ENCODE peak calls at places on chromosomes 12 and 14, in five cellular contexts. X, Q, V, Y and P are unnamed samples.
A peak's percentile ranks its signal among the peaks of the same experiment; 100 is the strongest.

GRCh38 chr12:26034371-26035142 is 76.1 kb downstream of the RASSF8 start:
- DNase-seq in Q (no peak), X (no peak), Y (no peak), V (no peak), P (no peak)

GRCh38 chr12:54658306-54659264 is 10.4 kb upstream of the DCD start:
- DNase-seq in X (peak; percentile 37), Y (peak; percentile 62), V (peak; percentile 30), Q (peak; percentile 46), P (peak; percentile 72)

GRCh38 chr12:58919271-58920101 is 818 bp downstream of the LRIG3 start:
- DNase-seq in Y (peak; percentile 41), V (peak; percentile 27), X (peak; percentile 61), Q (peak; percentile 19), P (no peak)

GRCh38 chr12:66620026-66620425 is 58.9 kb downstream of the GRIP1 start:
- DNase-seq in Y (no peak), Q (no peak), X (no peak), V (no peak), P (no peak)

GRCh38 chr12:89883630-89884364 is 175.2 kb upstream of the ATP2B1 start:
- DNase-seq in X (no peak), Q (no peak), V (no peak), Y (no peak), P (no peak)

GRCh38 chr12:124607681-124608425 is 40.4 kb upstream of the NCOR2 start:
- DNase-seq in V (no peak), X (no peak), Y (no peak), Q (no peak), P (no peak)

GRCh38 chr14:93061380-93062012 is 54.2 kb downstream of the ITPK1 start:
- DNase-seq in Q (no peak), V (no peak), X (no peak), Y (no peak), P (no peak)

GRCh38 chr12:114580306-114580705 is 103.7 kb downstream of the TBX3 start:
- DNase-seq in Q (no peak), X (no peak), Y (no peak), V (no peak), P (no peak)

GRCh38 chr14:81765654-81766275 is 232.1 kb upstream of the SEL1L start:
- DNase-seq in X (no peak), Y (no peak), V (no peak), Q (no peak), P (no peak)

GRCh38 chr14:63286071-63286470 is 32.7 kb downstream of the GPHB5 start:
- DNase-seq in X (no peak), V (no peak), Q (no peak), Y (no peak), P (no peak)

GRCh38 chr12:54723653-54724256 is 75.6 kb upstream of the DCD start:
- DNase-seq in Q (no peak), X (no peak), V (no peak), Y (peak; percentile 28), P (no peak)

GRCh38 chr12:53703746-53704145 is 23.5 kb downstream of the CALCOCO1 start:
- DNase-seq in Y (no peak), X (no peak), Q (no peak), V (no peak), P (no peak)

GRCh38 chr12:108173160-108173559 is 44.1 kb downstream of the WSCD2 start:
- DNase-seq in Y (no peak), X (peak; percentile 75), Q (no peak), V (no peak), P (no peak)

GRCh38 chr12:119115296-119115905 is 63.3 kb upstream of the HSPB8 start:
- DNase-seq in V (peak; percentile 38), Y (peak; percentile 50), Q (no peak), X (peak; percentile 25), P (no peak)

GRCh38 chr12:4900327-4900726 is 9.4 kb upstream of the KCNA1 start:
- DNase-seq in Q (no peak), V (no peak), X (no peak), Y (peak; percentile 7), P (no peak)

GRCh38 chr12:114293571-114294302 is 112.2 kb downstream of the TBX5 start:
- DNase-seq in Y (no peak), Q (no peak), V (no peak), X (no peak), P (no peak)

GRCh38 chr14:50599700-50600444 is 39.9 kb downstream of the ATL1 start:
- DNase-seq in V (peak; percentile 36), X (no peak), Y (peak; percentile 62), Q (no peak), P (no peak)

GRCh38 chr14:35261774-35262173 is 30.4 kb upstream of the PSMA6 start:
- DNase-seq in X (no peak), Y (peak; percentile 10), Q (no peak), V (no peak), P (no peak)

GRCh38 chr14:48398675-48399282 is 723.4 kb upstream of the MDGA2 start:
- DNase-seq in V (peak; percentile 16), Y (peak; percentile 51), X (no peak), Q (no peak), P (no peak)

DNA sequence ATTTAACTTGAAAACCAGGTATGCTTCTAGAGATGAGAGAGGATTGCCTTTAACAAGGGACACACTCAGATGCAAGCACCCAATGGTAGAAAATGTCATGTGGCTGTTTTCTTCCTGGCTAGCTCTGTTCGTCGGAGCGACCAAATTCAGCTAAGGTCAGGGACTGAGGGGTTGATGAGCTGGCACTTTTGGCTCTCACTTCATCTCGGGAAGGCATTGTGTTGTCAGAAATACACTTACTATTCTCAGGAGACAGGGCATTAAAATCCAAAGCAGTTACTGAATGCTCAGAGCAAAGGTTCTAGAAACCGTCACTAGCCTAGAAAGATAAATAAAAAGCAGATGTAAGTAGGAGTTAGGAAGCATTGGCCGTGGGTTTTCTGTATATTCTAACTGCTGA is 275.7 kb upstream of the SSTR1 start:
- DNase-seq in Y (no peak), Q (no peak), X (no peak), V (no peak), P (no peak)
- H3K27ac ChIP-seq in Y (no peak overlapping the region), Q (no peak overlapping the region), X (no peak overlapping the region), V (no peak overlapping the region), P (no peak overlapping the region)

GRCh38 chr12:93870020-93870795 is 193.0 kb downstream of the CRADD start:
- DNase-seq in V (no peak), Y (no peak), Q (no peak), X (no peak), P (no peak)

GRCh38 chr12:93865751-93866150 is 188.6 kb downstream of the CRADD start:
- DNase-seq in Q (no peak), Y (no peak), X (no peak), V (no peak), P (no peak)

GRCh38 chr12:93873561-93873960 is 196.4 kb downstream of the CRADD start:
- DNase-seq in X (no peak), V (no peak), Y (no peak), Q (no peak), P (no peak)

DNA sequence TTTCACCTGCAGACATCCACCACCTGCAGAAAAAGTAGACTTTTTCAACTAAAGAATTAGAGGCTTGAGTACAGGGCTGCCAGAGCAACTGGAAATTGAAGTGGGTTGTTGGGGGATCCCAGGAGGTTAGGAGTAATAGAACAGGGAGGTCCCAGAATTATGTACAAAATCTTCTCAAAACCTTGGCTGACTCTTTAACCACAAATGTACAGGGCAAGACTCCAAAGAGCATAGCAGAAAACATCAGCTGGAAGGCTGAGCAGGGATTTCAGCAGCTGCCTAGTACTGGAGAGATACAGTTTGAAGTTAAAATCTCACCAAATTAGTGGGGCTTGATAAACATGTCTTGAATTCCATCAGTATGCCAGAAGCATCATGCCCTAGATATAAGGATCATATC is 191.6 kb downstream of the CRADD start:
- DNase-seq in X (no peak), Q (no peak), V (no peak), Y (no peak), P (no peak)
- H3K9me3 ChIP-seq in X (no peaks in the 10 kb centered on the region), Q (no peaks in the 10 kb centered on the region), V (peaks cover 32% of the 10 kb centered on the region), Y (peaks cover 70% of the 10 kb centered on the region), P (peaks cover 22% of the 10 kb centered on the region)

DNA sequence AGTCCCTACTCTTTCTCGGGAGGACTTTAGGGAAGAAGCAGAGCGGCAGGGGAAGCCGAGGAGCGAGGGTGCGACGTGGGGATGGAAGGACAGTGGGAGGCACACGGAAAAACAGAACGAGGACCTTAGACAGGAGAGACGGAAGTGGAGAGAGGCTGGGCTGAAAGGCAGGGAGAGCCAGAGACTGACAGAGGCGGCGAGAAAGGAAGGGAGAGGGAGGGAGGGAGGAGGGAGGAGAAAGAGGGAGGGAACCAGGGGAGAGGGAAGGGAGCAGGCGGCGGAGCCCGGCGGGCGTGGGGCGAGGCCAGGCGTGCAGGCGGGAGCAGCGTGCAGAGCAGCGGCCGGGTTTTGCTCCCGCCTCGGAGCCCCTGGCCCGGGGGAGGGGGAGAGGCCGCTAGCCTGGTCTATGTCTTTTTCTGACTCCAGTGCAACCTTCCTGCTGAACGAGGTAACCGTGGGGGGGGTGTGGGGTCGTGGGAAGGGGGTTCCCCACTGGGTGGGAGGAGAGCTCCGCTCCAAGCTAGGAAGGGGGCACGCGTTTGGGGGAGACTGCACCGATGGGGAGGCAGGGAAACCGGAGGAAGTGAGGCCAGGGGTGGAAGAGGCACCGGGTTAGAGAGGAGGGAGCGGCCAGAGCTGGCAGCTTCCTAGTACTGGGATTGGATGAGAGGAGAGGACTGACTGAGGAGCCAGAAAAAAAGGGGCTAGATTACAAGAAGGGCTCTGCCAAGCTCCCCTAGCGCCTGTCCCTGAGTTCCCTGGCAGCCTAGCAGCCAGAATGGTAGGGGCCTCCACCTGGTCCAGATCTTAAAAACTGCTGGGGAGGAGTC is 2.8 kb upstream of the CACNB3 start:
- DNase-seq in X (peak; percentile 82), Y (peak; percentile 84), V (peak; percentile 41), Q (peak; percentile 66), P (peak; percentile 84)
- TF ChIP-seq POLR2A in X (peak; percentile 79), Y (peak; percentile 62), V (no peak), Q (peak; percentile 37), P (no peak)

DNA sequence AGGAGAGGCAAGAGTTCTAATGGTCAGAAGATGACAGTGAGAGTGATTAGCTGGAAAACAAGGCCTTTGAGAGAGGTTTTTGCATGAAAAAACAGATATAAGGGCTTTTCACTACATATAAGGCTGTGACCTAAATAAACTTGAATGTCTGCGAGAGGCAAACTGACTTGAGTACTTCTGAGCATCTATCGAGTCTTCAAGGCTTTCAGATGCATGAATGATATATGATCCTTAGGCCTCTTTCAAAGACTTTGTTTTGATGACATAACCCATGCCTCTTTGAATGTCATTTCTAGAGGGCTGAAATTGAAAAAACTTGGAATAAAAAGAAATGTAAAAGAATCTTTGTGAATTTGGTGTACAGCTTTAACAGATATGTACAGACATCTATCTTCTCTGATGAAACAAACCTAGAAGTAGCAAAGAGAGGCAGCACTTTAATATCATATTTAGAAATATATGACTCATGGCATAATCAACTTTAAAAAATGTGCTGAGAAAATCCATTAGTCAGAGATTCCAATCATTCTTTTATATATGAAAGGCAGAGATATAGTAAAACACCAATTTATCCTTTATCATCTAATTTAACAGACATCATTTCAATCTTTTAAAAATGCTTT is 72.6 kb downstream of the PPM1H start:
- DNase-seq in Q (no peak), Y (no peak), V (no peak), X (no peak), P (no peak)
- H3K27ac ChIP-seq in Q (no peak overlapping the region), Y (peak overlapping the region; percentile 50), V (no peak overlapping the region), X (no peak overlapping the region), P (no peak overlapping the region)

GRCh38 chr12:31985832-31986231 is 26.6 kb downstream of the RESF1 start:
- DNase-seq in Y (no peak), Q (no peak), X (no peak), V (no peak), P (no peak)
- H3K9me3 ChIP-seq in Y (peaks cover 34% of the 10 kb centered on the region), Q (no peaks in the 10 kb centered on the region), X (no peaks in the 10 kb centered on the region), V (no peaks in the 10 kb centered on the region), P (peaks cover 20% of the 10 kb centered on the region)